ENCODE peak calls at places on chromosomes 12 and 14, in four cellular contexts. U, D, M and N are unnamed samples.
A peak's percentile ranks its signal among the peaks of the same experiment; 100 is the strongest.

GRCh38 chr12:106123551-106123991 is 15.2 kb downstream of the NUAK1 start:
- DNase-seq in U (no peak), D (no peak), M (peak; percentile 55), N (peak; percentile 74)

GRCh38 chr12:117084405-117085317 is 14.6 kb downstream of the TESC start:
- DNase-seq in U (no peak), D (no peak), M (no peak), N (no peak)

GRCh38 chr14:22483863-22484593 is 105.0 kb downstream of the DAD1 start:
- DNase-seq in U (no peak), D (no peak), M (no peak), N (no peak)

GRCh38 chr12:99619389-99620158 is 28.0 kb upstream of the GARIN6 start:
- DNase-seq in U (peak; percentile 28), D (peak; percentile 70), M (peak; percentile 72), N (peak; percentile 17)

GRCh38 chr12:79252358-79253075 is 387.9 kb downstream of the SYT1 start:
- DNase-seq in U (no peak), D (no peak), M (peak; percentile 49), N (no peak)

GRCh38 chr14:54572316-54572715 is 5.4 kb downstream of the SAMD4A start:
- DNase-seq in U (no peak), D (peak; percentile 65), M (peak; percentile 82), N (peak; percentile 48)

GRCh38 chr14:55265197-55265596 is 6.0 kb upstream of the FBXO34 start:
- DNase-seq in U (peak; percentile 37), D (no peak), M (no peak), N (no peak)

GRCh38 chr12:25958254-25959068 is at the start of gene RASSF8:
- DNase-seq in U (no peak), D (peak; percentile 95), M (peak; percentile 90), N (peak; percentile 78)

GRCh38 chr14:106809615-106810014 is 1283.2 kb downstream of the TMEM121 start:
- DNase-seq in U (no peak), D (no peak), M (no peak), N (no peak)

GRCh38 chr14:104405566-104406226 is 173.9 kb upstream of the C14orf180 start:
- DNase-seq in U (no peak), D (no peak), M (no peak), N (no peak)

GRCh38 chr12:64652346-64652745 is 42.1 kb downstream of the RASSF3 start:
- DNase-seq in U (no peak), D (no peak), M (no peak), N (no peak)

GRCh38 chr12:19125325-19125724 is 4.2 kb upstream of the PLEKHA5 start:
- DNase-seq in U (no peak), D (no peak), M (peak; percentile 52), N (no peak)

GRCh38 chr14:73785336-73785833 is 66.2 kb upstream of the PTGR2 start:
- DNase-seq in U (no peak), D (peak; percentile 92), M (peak; percentile 79), N (peak; percentile 75)

GRCh38 chr12:74791365-74791764 is 253.7 kb downstream of the ATXN7L3B start:
- DNase-seq in U (no peak), D (no peak), M (no peak), N (no peak)

GRCh38 chr12:128671528-128672042 is 152.2 kb downstream of the SLC15A4 start:
- DNase-seq in U (no peak), D (no peak), M (peak; percentile 26), N (no peak)

GRCh38 chr12:93089805-93090569 is 160.9 kb upstream of the EEA1 start:
- DNase-seq in U (no peak), D (no peak), M (peak; percentile 81), N (no peak)

GRCh38 chr12:108713471-108713870 is 17.8 kb downstream of the CORO1C start:
- DNase-seq in U (no peak), D (no peak), M (no peak), N (no peak)

GRCh38 chr12:97426485-97427116 is 36.0 kb upstream of the RMST start:
- DNase-seq in U (no peak), D (no peak), M (no peak), N (peak; percentile 93)

GRCh38 chr12:98645572-98646067 is 530 bp downstream of the APAF1 start:
- DNase-seq in U (peak; percentile 42), D (peak; percentile 53), M (peak; percentile 18), N (peak; percentile 41)

GRCh38 chr12:72346331-72346944 is 74.3 kb downstream of the TRHDE start:
- DNase-seq in U (no peak), D (peak; percentile 91), M (peak; percentile 93), N (peak; percentile 81)

GRCh38 chr12:22234561-22234960 is 99.9 kb downstream of the ST8SIA1 start:
- DNase-seq in U (no peak), D (no peak), M (no peak), N (no peak)

GRCh38 chr14:34863844-34864243 is 11.3 kb downstream of the BAZ1A start:
- DNase-seq in U (no peak), D (no peak), M (no peak), N (no peak)

GRCh38 chr12:19035552-19035951 is 94.0 kb upstream of the PLEKHA5 start:
- DNase-seq in U (no peak), D (no peak), M (no peak), N (no peak)

GRCh38 chr12:1171657-1172056 is 180.6 kb downstream of the ERC1 start:
- DNase-seq in U (no peak), D (peak; percentile 80), M (no peak), N (peak; percentile 85)

GRCh38 chr14:60101801-60102200 is 10.1 kb downstream of the PCNX4 start:
- DNase-seq in U (no peak), D (no peak), M (no peak), N (no peak)

DNA sequence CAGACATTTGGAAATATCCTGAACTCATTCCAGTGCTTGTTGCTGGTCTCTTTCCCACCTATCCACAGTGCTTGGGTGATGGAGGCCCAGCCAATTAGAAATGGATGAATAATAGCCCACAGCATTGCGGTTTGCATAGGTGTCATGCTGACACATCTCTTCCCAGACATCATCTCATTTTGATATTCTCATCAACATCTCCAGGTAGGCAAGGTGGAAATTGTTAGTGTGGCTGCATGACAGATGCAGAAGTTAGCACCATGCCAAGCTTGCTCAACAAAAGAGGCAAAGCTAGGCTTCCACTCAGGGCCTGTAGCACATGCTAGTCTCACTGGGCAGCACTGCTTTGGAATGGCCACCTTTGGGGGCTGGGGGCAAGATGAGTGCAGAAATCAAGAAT is 1118.9 kb downstream of the VRK1 start:
- DNase-seq in U (no peak), D (no peak), M (no peak), N (no peak)
- H3K9me3 ChIP-seq in U (no peaks in the 10 kb centered on the region), D (no peaks in the 10 kb centered on the region), M (no peaks in the 10 kb centered on the region), N (no peaks in the 10 kb centered on the region)

GRCh38 chr12:58277231-58277630 is 335.9 kb downstream of the ATP23 start:
- DNase-seq in U (no peak), D (no peak), M (no peak), N (no peak)
- H3K9me3 ChIP-seq in U (no peaks in the 10 kb centered on the region), D (peaks cover 8% of the 10 kb centered on the region), M (peaks cover 23% of the 10 kb centered on the region), N (peaks cover 9% of the 10 kb centered on the region)

GRCh38 chr12:130484221-130484620 is 146.5 kb downstream of the PIWIL1 start:
- DNase-seq in U (no peak), D (no peak), M (no peak), N (no peak)
- H3K9me3 ChIP-seq in U (no peaks in the 10 kb centered on the region), D (no peaks in the 10 kb centered on the region), M (no peaks in the 10 kb centered on the region), N (no peaks in the 10 kb centered on the region)

GRCh38 chr14:76175942-76176341 is 24.2 kb downstream of the GPATCH2L start:
- DNase-seq in U (no peak), D (no peak), M (no peak), N (no peak)
- H3K9me3 ChIP-seq in U (no peaks in the 10 kb centered on the region), D (no peaks in the 10 kb centered on the region), M (no peaks in the 10 kb centered on the region), N (no peaks in the 10 kb centered on the region)

GRCh38 chr12:32201096-32201495 is 94.4 kb downstream of the BICD1 start:
- DNase-seq in U (no peak), D (no peak), M (no peak), N (peak; percentile 38)

GRCh38 chr12:32191445-32191844 is 84.8 kb downstream of the BICD1 start:
- DNase-seq in U (no peak), D (no peak), M (no peak), N (no peak)

GRCh38 chr12:32197421-32197820 is 90.8 kb downstream of the BICD1 start:
- DNase-seq in U (no peak), D (no peak), M (no peak), N (no peak)

GRCh38 chr12:32198555-32198954 is 91.9 kb downstream of the BICD1 start:
- DNase-seq in U (no peak), D (no peak), M (peak; percentile 78), N (no peak)

GRCh38 chr12:32196250-32197198 is 89.9 kb downstream of the BICD1 start:
- DNase-seq in U (no peak), D (no peak), M (no peak), N (no peak)
- H3K9me3 ChIP-seq in U (peaks cover 4% of the 10 kb centered on the region), D (peaks cover 18% of the 10 kb centered on the region), M (peaks cover 3% of the 10 kb centered on the region), N (peaks cover 5% of the 10 kb centered on the region)

GRCh38 chr12:133135747-133136146 is 5.3 kb downstream of the ZNF10 start:
- DNase-seq in U (no peak), D (no peak), M (no peak), N (no peak)
- H3K9me3 ChIP-seq in U (peaks cover 40% of the 10 kb centered on the region), D (peaks cover 42% of the 10 kb centered on the region), M (peaks cover 53% of the 10 kb centered on the region), N (peaks cover 4% of the 10 kb centered on the region)

DNA sequence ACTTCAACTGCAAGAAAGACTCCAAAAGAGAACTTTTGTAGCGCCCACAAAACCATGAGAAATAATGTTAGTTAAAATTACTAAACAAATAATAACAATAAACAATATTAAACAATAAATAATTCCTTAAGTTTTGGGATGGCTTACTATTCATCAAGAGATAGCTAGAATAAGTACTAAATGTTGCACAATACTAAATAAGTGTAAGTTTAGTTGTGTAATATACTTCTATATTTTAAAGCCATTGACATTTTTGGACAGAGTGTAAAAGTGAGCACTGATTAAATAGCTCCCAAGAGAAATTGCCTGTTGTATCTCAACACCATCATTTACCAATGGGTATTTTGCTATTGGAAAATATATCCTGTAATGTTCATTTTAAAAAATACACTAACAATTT is 166.7 kb downstream of the ALG10 start:
- DNase-seq in U (no peak), D (no peak), M (no peak), N (no peak)
- H3K9me3 ChIP-seq in U (no peaks in the 10 kb centered on the region), D (peaks cover 12% of the 10 kb centered on the region), M (no peaks in the 10 kb centered on the region), N (no peaks in the 10 kb centered on the region)

DNA sequence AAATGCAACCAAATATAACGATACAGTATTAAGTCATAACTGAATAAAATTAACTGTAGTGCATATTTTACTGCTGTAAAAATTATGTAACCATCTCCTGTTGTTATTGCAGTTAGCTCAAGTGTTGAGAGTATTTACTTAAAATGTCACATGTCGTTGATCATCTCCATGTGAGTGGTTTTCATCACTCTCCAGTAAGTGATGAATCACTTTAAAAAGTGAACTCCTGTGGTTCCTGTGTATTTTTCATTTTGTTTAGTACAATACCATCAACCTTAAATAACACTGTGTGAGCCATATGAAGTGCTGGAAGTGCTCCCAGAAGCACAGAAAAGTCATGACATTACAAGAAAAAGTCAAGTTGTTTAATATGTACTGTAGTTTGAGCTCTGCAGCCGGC is 104.7 kb upstream of the SLCO1B1 start:
- DNase-seq in U (no peak), D (no peak), M (peak; percentile 10), N (no peak)
- H3K9me3 ChIP-seq in U (no peaks in the 10 kb centered on the region), D (no peaks in the 10 kb centered on the region), M (no peaks in the 10 kb centered on the region), N (no peaks in the 10 kb centered on the region)

GRCh38 chr12:34350092-34351041 is 328.1 kb downstream of the ALG10 start:
- DNase-seq in U (no peak), D (no peak), M (no peak), N (no peak)
- H3K9me3 ChIP-seq in U (no peaks in the 10 kb centered on the region), D (no peaks in the 10 kb centered on the region), M (no peaks in the 10 kb centered on the region), N (no peaks in the 10 kb centered on the region)